ENCODE peak calls at places on chromosome 3, in ten cellular contexts. G is GM12865, P is cardiac fibroblast, H is adrenal gland, D is epithelial cell of esophagus, J is A549, T is brain microvascular endothelial cell, C is IMR-90, L is heart right ventricle, N is colonic mucosa. Z is an unnamed sample.
A peak's percentile ranks its signal among the peaks of the same experiment; 100 is the strongest.

GRCh38 chr3:37819591-37819990 is 42.1 kb upstream of the CTDSPL start:
- DNase-seq in G (no peak), P (no peak), H (no peak), D (no peak), J (no peak), T (no peak), C (no peak), L (peak; percentile 69), N (no peak), Z (no peak)

GRCh38 chr3:119211193-119211592 is 29.5 kb downstream of the B4GALT4 start:
- DNase-seq in G (no peak), P (no peak), H (no peak), D (no peak), J (peak; percentile 51), T (no peak), C (no peak), L (no peak), N (no peak), Z (no peak)

GRCh38 chr3:117606860-117607259 is 897.3 kb downstream of the TUSC7 start:
- DNase-seq in G (no peak), P (no peak), H (no peak), D (no peak), J (no peak), T (no peak), C (no peak), L (no peak), N (no peak), Z (no peak)

GRCh38 chr3:20066848-20067617 is 26.8 kb downstream of the KAT2B start:
- DNase-seq in G (no peak), P (no peak), H (no peak), D (peak; percentile 30), J (no peak), T (no peak), C (no peak), L (no peak), N (no peak), Z (no peak)

GRCh38 chr3:138694287-138695007 is 85.9 kb downstream of the FAIM start:
- DNase-seq in G (no peak), P (peak; percentile 91), H (no peak), D (peak; percentile 73), J (peak; percentile 5), T (peak; percentile 92), C (peak; percentile 99), L (no peak), N (no peak), Z (peak; percentile 96)

GRCh38 chr3:65284971-65285370 is 597.2 kb upstream of the ADAMTS9 start:
- DNase-seq in G (no peak), P (no peak), H (no peak), D (no peak), J (no peak), T (no peak), C (no peak), L (no peak), N (no peak), Z (no peak)

GRCh38 chr3:153439780-153440179 is 277.8 kb downstream of the RAP2B start:
- DNase-seq in G (no peak), P (peak; percentile 7), H (no peak), D (peak; percentile 9), J (no peak), T (no peak), C (peak; percentile 8), L (no peak), N (no peak), Z (no peak)

GRCh38 chr3:142998439-142998838 is 2.9 kb upstream of the U2SURP start:
- DNase-seq in G (no peak), P (peak; percentile 50), H (no peak), D (no peak), J (no peak), T (no peak), C (peak; percentile 84), L (no peak), N (no peak), Z (no peak)

GRCh38 chr3:47370887-47371697 is 9.7 kb upstream of the PTPN23 start:
- DNase-seq in G (peak; percentile 53), P (no peak), H (no peak), D (peak; percentile 31), J (peak; percentile 30), T (no peak), C (no peak), L (no peak), N (peak; percentile 27), Z (no peak)

GRCh38 chr3:30347679-30348216 is 258.7 kb upstream of the TGFBR2 start:
- DNase-seq in G (peak; percentile 24), P (peak; percentile 98), H (no peak), D (peak; percentile 94), J (no peak), T (peak; percentile 91), C (peak; percentile 92), L (no peak), N (no peak), Z (peak; percentile 82)

GRCh38 chr3:194314669-194315068 is 36.5 kb downstream of the CPN2 start:
- DNase-seq in G (no peak), P (no peak), H (no peak), D (no peak), J (no peak), T (no peak), C (no peak), L (no peak), N (no peak), Z (no peak)

GRCh38 chr3:194316918-194317317 is 34.2 kb downstream of the CPN2 start:
- DNase-seq in G (no peak), P (no peak), H (no peak), D (no peak), J (no peak), T (no peak), C (no peak), L (no peak), N (no peak), Z (no peak)

GRCh38 chr3:194315088-194315964 is 35.8 kb downstream of the CPN2 start:
- DNase-seq in G (peak; percentile 83), P (peak; percentile 80), H (peak; percentile 89), D (peak; percentile 80), J (peak; percentile 72), T (peak; percentile 52), C (peak; percentile 63), L (peak; percentile 85), N (peak; percentile 88), Z (peak; percentile 87)

GRCh38 chr3:194313642-194314430 is 37.3 kb downstream of the CPN2 start:
- DNase-seq in G (no peak), P (no peak), H (peak; percentile 73), D (no peak), J (no peak), T (no peak), C (no peak), L (no peak), N (peak; percentile 49), Z (no peak)

DNA sequence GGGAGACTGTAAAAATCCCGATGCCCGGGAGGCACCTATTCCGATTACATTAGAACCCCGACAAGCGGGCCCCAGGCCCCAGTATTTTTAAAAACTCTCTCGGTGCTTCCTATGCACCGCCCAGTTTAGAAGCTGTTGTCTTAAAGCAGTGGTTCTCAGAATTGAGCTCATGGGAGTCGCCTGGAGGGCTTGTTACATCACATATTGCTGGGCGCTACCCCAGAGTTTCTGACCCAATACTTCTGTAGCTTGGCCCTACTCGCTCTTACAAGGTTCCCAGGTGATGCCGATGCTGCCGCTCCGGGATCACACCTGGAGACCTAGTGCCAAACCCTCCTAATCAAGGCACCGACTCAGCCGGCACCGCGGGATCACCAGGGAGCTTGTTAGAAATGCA is 35.2 kb downstream of the CPN2 start:
- DNase-seq in G (no peak), P (peak; percentile 58), H (no peak), D (peak; percentile 60), J (no peak), T (no peak), C (no peak), L (no peak), N (no peak), Z (no peak)
- TF ChIP-seq CTCF in G (no peak), P (no peak), H (no peak), D (no peak), J (no peak), T (no peak), C (no peak), L (no peak), N (no peak), Z (no peak)

GRCh38 chr3:23829242-23829934 is 23.6 kb downstream of the UBE2E1 start:
- DNase-seq in G (peak; percentile 79), P (no peak), H (no peak), D (no peak), J (no peak), T (no peak), C (no peak), L (no peak), N (no peak), Z (no peak)
- H3K4me3 ChIP-seq in G (peak overlapping the region; percentile 2), P (no peak overlapping the region), H (no peak overlapping the region), D (no peak overlapping the region), J (no peak overlapping the region), T (no peak overlapping the region), C (no peak overlapping the region), L (no peak overlapping the region), N (no peak overlapping the region), Z (no peak overlapping the region)

GRCh38 chr3:14473411-14473891 is 66.7 kb downstream of the GRIP2 start:
- DNase-seq in G (no peak), P (no peak), H (no peak), D (no peak), J (no peak), T (no peak), C (no peak), L (no peak), N (peak; percentile 35), Z (no peak)

GRCh38 chr3:14474363-14475081 is 65.6 kb downstream of the GRIP2 start:
- DNase-seq in G (no peak), P (no peak), H (no peak), D (no peak), J (no peak), T (peak; percentile 40), C (peak; percentile 16), L (no peak), N (no peak), Z (no peak)

GRCh38 chr3:14476583-14477265 is 63.4 kb downstream of the GRIP2 start:
- DNase-seq in G (no peak), P (no peak), H (no peak), D (no peak), J (no peak), T (no peak), C (no peak), L (no peak), N (no peak), Z (no peak)

GRCh38 chr3:14477311-14477935 is 62.7 kb downstream of the GRIP2 start:
- DNase-seq in G (no peak), P (no peak), H (no peak), D (no peak), J (no peak), T (no peak), C (no peak), L (no peak), N (no peak), Z (no peak)

DNA sequence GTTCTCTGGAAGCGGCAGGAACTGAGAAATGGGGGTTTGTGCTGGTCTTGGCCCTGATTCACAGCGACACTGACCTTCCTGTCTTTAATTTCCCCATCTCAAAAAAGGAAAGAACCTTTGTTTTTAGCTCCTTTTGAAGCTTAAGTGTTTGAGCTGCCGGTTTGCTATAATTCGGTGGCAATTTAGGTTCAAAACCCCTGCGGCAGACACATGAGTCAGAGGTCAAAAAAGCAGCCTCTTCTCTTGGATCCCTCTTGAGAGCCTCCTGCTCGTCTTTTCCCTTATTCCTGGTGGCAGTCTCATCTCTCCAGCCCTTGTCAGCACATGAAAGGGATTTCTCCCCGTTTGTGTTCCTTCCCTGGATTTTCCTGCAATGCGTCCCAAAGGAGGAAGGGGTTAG is 64.5 kb downstream of the GRIP2 start:
- DNase-seq in G (no peak), P (no peak), H (no peak), D (no peak), J (no peak), T (peak; percentile 16), C (no peak), L (no peak), N (no peak), Z (no peak)
- TF ChIP-seq CTCF in G (no peak), P (no peak), H (no peak), D (no peak), J (no peak), T (no peak), C (no peak), L (no peak), N (no peak), Z (no peak)

GRCh38 chr3:120764206-120764605 is 21.7 kb downstream of the GTF2E1 start:
- DNase-seq in G (no peak), P (no peak), H (no peak), D (no peak), J (no peak), T (no peak), C (no peak), L (no peak), N (no peak), Z (no peak)
- H3K4me3 ChIP-seq in G (no peak overlapping the region), P (no peak overlapping the region), H (no peak overlapping the region), D (no peak overlapping the region), J (no peak overlapping the region), T (no peak overlapping the region), C (no peak overlapping the region), L (no peak overlapping the region), N (no peak overlapping the region), Z (no peak overlapping the region)